ENCODE peak calls at places on chromosome 20, in ten cellular contexts. V is EL; M is NCI-H1105; Z is cerebellar nuclear complex; K is GM23248; X is tibial nerve; A is activated gamma-delta T cell treated with anti-CD3 and anti-CD28 coated beads, Interleukin-2, amount 50 U/mL, for 16 hours; D is upper lobe of left lung; B is psoas muscle; R is ascending aorta. Q is an unnamed sample.

GRCh38 chr20:49104365-49104648 is 58.2 kb downstream of the CSE1L start:
- DNase-seq in V (no peak), D (no peak), A (no peak), B (no peak), R (no peak), X (no peak), K (no peak), M (no peak), Z (no peak), Q (no peak)

GRCh38 chr20:2708665-2709064 is 16.1 kb downstream of the EBF4 start:
- DNase-seq in A (no peak), B (no peak), R (no peak), X (no peak), D (no peak), K (no peak), Z (no peak), V (no peak), M (no peak), Q (no peak)

GRCh38 chr20:25310268-25310920 is 62.5 kb downstream of the PYGB start:
- DNase-seq in B (no peak), A (peak; percentile 14), M (no peak), V (peak; percentile 97), X (peak; percentile 81), D (no peak), Z (no peak), K (peak; percentile 92), R (peak; percentile 77), Q (no peak)

GRCh38 chr20:8073024-8073832 is 53.7 kb upstream of the TMX4 start:
- DNase-seq in K (peak; percentile 74), V (peak; percentile 72), X (no peak), M (no peak), B (no peak), A (no peak), Z (no peak), D (no peak), R (no peak), Q (no peak)

GRCh38 chr20:53881362-53881761 is 189.0 kb downstream of the BCAS1 start:
- DNase-seq in R (no peak), B (no peak), Z (no peak), D (no peak), X (no peak), V (no peak), M (no peak), A (no peak), K (no peak), Q (no peak)

GRCh38 chr20:62149532-62150235 is 6.1 kb downstream of the SS18L1 start:
- DNase-seq in Z (no peak), K (no peak), X (no peak), M (no peak), A (no peak), D (no peak), V (no peak), R (no peak), B (no peak), Q (no peak)

GRCh38 chr20:41347523-41348429 is 7.2 kb downstream of the LPIN3 start:
- DNase-seq in D (no peak), V (no peak), A (no peak), Z (no peak), K (no peak), B (no peak), R (no peak), M (no peak), X (no peak), Q (no peak)

GRCh38 chr20:10636326-10636818 is 37.4 kb downstream of the JAG1 start:
- DNase-seq in V (peak; percentile 62), A (no peak), M (no peak), B (no peak), X (no peak), D (no peak), K (peak; percentile 25), R (peak; percentile 68), Z (no peak), Q (no peak)

GRCh38 chr20:15200139-15200538 is 862.7 kb upstream of the FLRT3 start:
- DNase-seq in M (no peak), D (no peak), R (no peak), X (no peak), Z (no peak), K (peak; percentile 64), B (no peak), V (peak; percentile 1), A (no peak), Q (no peak)

GRCh38 chr20:58603656-58604184 is 47.4 kb upstream of the STX16 start:
- DNase-seq in X (no peak), A (no peak), D (no peak), V (peak; percentile 35), B (no peak), K (peak; percentile 61), M (no peak), Z (no peak), R (no peak), Q (no peak)

GRCh38 chr20:58703765-58704331 is 11.2 kb downstream of the NPEPL1 start:
- DNase-seq in V (no peak), R (no peak), A (no peak), B (no peak), K (no peak), X (no peak), Z (no peak), M (no peak), D (no peak), Q (no peak)

GRCh38 chr20:36303831-36304230 is 2.3 kb upstream of the DLGAP4 start:
- DNase-seq in Z (no peak), R (no peak), K (no peak), V (no peak), X (no peak), A (no peak), M (no peak), B (no peak), D (no peak), Q (no peak)

GRCh38 chr20:59455392-59456341 is 148.7 kb upstream of the PHACTR3 start:
- DNase-seq in D (no peak), M (peak; percentile 63), A (no peak), V (peak; percentile 15), Z (peak; percentile 63), B (peak; percentile 31), K (peak; percentile 63), R (no peak), X (no peak), Q (no peak)

GRCh38 chr20:22027423-22027822 is 322.0 kb downstream of the PAX1 start:
- DNase-seq in M (no peak), A (no peak), R (no peak), B (no peak), X (no peak), K (no peak), Z (no peak), D (no peak), V (no peak), Q (no peak)

GRCh38 chr20:2755451-2756055 is 44.9 kb downstream of the CPXM1 start:
- DNase-seq in A (no peak), X (no peak), V (no peak), K (no peak), M (no peak), B (no peak), Z (no peak), R (peak; percentile 52), D (peak; percentile 74), Q (no peak)

GRCh38 chr20:57500235-57500634 is 24.7 kb downstream of the CTCFL start:
- DNase-seq in R (no peak), X (no peak), M (no peak), V (no peak), D (no peak), A (no peak), Z (no peak), B (no peak), K (no peak), Q (no peak)

GRCh38 chr20:48930035-48930434 is 8.5 kb downstream of the ARFGEF2 start:
- DNase-seq in R (no peak), K (no peak), V (no peak), Z (no peak), B (no peak), M (no peak), D (no peak), X (no peak), A (no peak), Q (no peak)

GRCh38 chr20:57270204-57270937 is 3.9 kb upstream of the BMP7 start:
- DNase-seq in X (no peak), V (no peak), Z (no peak), A (no peak), M (no peak), K (no peak), B (no peak), D (peak; percentile 38), R (no peak), Q (no peak)

GRCh38 chr20:32893878-32894483 is 35.3 kb downstream of the EFCAB8 start:
- DNase-seq in B (no peak), Z (no peak), D (peak; percentile 49), M (no peak), R (no peak), V (peak; percentile 24), A (no peak), K (peak; percentile 37), X (no peak), Q (no peak)

GRCh38 chr20:63690001-63690897 is 6.2 kb upstream of the TNFRSF6B start:
- DNase-seq in X (no peak), D (peak; percentile 75), M (no peak), V (no peak), B (no peak), A (no peak), Z (no peak), K (no peak), R (no peak), Q (no peak)

GRCh38 chr20:23231561-23232218 is 118.9 kb upstream of the NXT1 start:
- DNase-seq in Z (no peak), V (peak; percentile 65), X (no peak), M (no peak), D (no peak), B (no peak), K (peak; percentile 72), R (no peak), A (no peak), Q (no peak)

GRCh38 chr20:37524859-37525708 is 2.6 kb downstream of the BLCAP start:
- DNase-seq in D (no peak), X (no peak), R (peak; percentile 27), Z (no peak), K (peak; percentile 57), V (peak; percentile 80), M (no peak), A (peak; percentile 9), B (no peak), Q (no peak)

Q was measured in T-cell.